ENCODE peak calls at places on chromosomes 16 and 17, in six cellular contexts. L is adipocyte; O is AG04450; P is lower lobe of right lung; R is CD4-positive, alpha-beta memory T cell; I is PC-9. B is an unnamed sample. For H3K9me3, the result is how much of the 10 kb centered on the place peaks cover.

GRCh38 chr17:33142703-33143299 is 150.3 kb downstream of the ASIC2 start:
- DNase-seq in P (no peak), O (no peak), L (peak), R (no peak), I (no peak), B (no peak)

GRCh38 chr16:27853101-27853500 is 210.4 kb downstream of the GSG1L start:
- DNase-seq in O (no peak), I (no peak), P (no peak), L (no peak), R (no peak), B (no peak)

GRCh38 chr16:27319257-27319965 is 5.6 kb downstream of the IL4R start:
- DNase-seq in O (no peak), L (no peak), R (no peak), P (no peak), I (no peak), B (no peak)

GRCh38 chr17:10247806-10248334 is 49.5 kb upstream of the GAS7 start:
- DNase-seq in P (no peak), R (no peak), I (no peak), L (peak), O (no peak), B (no peak)

GRCh38 chr17:76529643-76530488 is 7.6 kb downstream of the CYGB start:
- DNase-seq in R (no peak), O (no peak), L (peak), P (peak), I (no peak), B (no peak)

GRCh38 chr17:78496311-78496710 is 80.9 kb downstream of the DNAH17 start:
- DNase-seq in L (no peak), I (no peak), P (no peak), R (no peak), O (no peak), B (no peak)

GRCh38 chr17:83190601-83191387 is 111.4 kb downstream of the METRNL start:
- DNase-seq in O (no peak), P (peak), I (no peak), L (no peak), R (no peak), B (no peak)

GRCh38 chr17:7204828-7205461 is 14.7 kb downstream of the DLG4 start:
- DNase-seq in O (peak), P (peak), I (no peak), L (peak), R (peak), B (peak)

GRCh38 chr17:70492368-70492767 is 323.0 kb downstream of the KCNJ2 start:
- DNase-seq in R (no peak), I (no peak), L (no peak), O (no peak), P (no peak), B (no peak)
- H3K9me3 ChIP-seq in R (under half), I (under half), L (under half), O (under half), P (under half), B (under half)

DNA sequence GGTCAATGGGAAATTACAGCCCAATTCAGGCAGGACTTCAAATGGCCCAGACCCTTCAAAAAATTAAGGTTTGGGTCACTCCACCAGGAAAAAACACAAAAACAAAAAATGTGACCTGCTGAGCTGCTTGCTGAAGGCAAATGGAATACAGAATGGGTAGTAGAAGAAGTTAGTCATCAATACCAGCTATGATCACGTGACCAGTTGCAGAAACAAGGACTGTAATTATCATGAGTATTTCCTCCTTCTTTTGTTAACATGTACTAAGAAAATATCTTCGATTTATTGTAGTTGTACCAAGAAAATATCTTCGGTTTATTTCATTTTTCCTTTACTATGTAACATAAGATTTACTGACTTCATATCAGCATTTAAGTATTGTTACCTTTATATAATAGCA is 1183.6 kb downstream of the CDH8 start:
- DNase-seq in R (no peak), I (no peak), O (no peak), P (no peak), L (no peak), B (no peak)
- H3K9me3 ChIP-seq in R (under half), I (under half), O (under half), P (under half), L (under half), B (under half)

GRCh38 chr17:79616801-79617200 is 6.0 kb upstream of the RBFOX3 start:
- DNase-seq in R (no peak), L (no peak), I (no peak), O (no peak), P (peak), B (no peak)

GRCh38 chr17:79615926-79616325 is 5.1 kb upstream of the RBFOX3 start:
- DNase-seq in L (no peak), R (no peak), O (no peak), P (peak), I (no peak), B (no peak)

GRCh38 chr17:79617740-79618382 is 7.0 kb upstream of the RBFOX3 start:
- DNase-seq in O (no peak), L (no peak), P (peak), R (no peak), I (no peak), B (no peak)

GRCh38 chr17:79618383-79619067 is 7.7 kb upstream of the RBFOX3 start:
- DNase-seq in I (no peak), R (no peak), O (no peak), L (peak), P (peak), B (no peak)

DNA sequence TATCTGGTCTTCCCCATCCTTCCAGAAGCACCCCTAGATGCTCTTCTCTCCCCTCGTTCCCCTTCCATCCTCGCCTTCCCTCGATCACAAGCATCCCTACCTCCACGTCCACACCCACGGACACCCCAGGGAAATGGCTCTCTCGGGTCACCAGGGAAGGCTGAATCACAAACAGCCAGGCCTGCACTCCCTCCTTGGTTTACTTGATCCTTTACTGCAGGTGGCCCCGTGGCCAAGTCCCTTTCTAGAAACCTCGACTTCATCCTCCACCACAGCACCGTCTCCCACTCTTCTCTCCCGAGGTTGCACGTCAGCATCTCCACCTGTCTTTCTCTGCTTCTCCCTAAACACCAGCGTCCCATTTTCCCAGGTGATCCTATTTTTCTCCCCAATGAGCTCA is 6.5 kb upstream of the RBFOX3 start:
- DNase-seq in R (no peak), I (no peak), L (no peak), P (peak), O (no peak), B (no peak)
- H3K9me3 ChIP-seq in R (under half), I (under half), L (under half), P (under half), O (under half), B (under half)

DNA sequence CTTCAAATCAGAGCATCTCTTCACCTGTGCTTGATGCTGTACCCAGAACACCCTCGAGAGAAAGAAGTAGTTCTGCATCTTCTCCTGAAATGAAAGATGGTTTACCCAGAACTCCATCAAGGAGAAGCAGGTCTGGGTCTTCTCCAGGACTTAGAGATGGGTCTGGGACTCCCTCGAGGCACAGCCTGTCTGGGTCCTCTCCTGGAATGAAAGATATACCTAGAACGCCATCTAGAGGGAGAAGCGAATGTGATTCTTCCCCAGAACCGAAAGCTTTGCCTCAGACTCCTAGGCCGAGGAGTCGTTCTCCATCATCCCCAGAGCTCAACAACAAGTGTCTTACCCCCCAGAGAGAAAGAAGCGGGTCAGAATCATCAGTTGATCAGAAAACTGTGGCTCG is 12.3 kb downstream of the SRRM2 start:
- DNase-seq in L (no peak), I (no peak), P (peak), R (no peak), O (no peak), B (no peak)
- H3K9me3 ChIP-seq in L (under half), I (under half), P (under half), R (under half), O (under half), B (under half)